ENCODE peak calls at places on chromosomes 7 and 10, in five cellular contexts. P, J, L, W and V are unnamed samples.

GRCh38 chr7:155375337-155376277 is 77.9 kb downstream of the INSIG1 start:
- DNase-seq in P (no peak), J (no peak), L (no peak), W (no peak), V (no peak)

GRCh38 chr7:73329861-73330581 is 2.1 kb downstream of the FKBP6 start:
- DNase-seq in P (peak; percentile 36), J (no peak), L (no peak), W (no peak), V (no peak)

GRCh38 chr10:3264178-3264867 is 91.7 kb upstream of the PITRM1 start:
- DNase-seq in P (no peak), J (no peak), L (no peak), W (no peak), V (no peak)

GRCh38 chr7:114413741-114414140 is 874 bp upstream of the FOXP2 start:
- DNase-seq in P (no peak), J (no peak), L (no peak), W (no peak), V (no peak)

GRCh38 chr10:21265622-21266021 is 259.9 kb downstream of the SKIDA1 start:
- DNase-seq in P (peak; percentile 79), J (no peak), L (no peak), W (no peak), V (no peak)

GRCh38 chr7:133771778-133772421 is 355.2 kb upstream of the LRGUK start:
- DNase-seq in P (no peak), J (no peak), L (no peak), W (no peak), V (no peak)

GRCh38 chr7:145036592-145037386 is 200.9 kb upstream of the TPK1 start:
- DNase-seq in P (peak; percentile 69), J (no peak), L (no peak), W (peak; percentile 7), V (no peak)

GRCh38 chr10:68895041-68895440 is 6.1 kb upstream of the DDX50 start:
- DNase-seq in P (no peak), J (no peak), L (no peak), W (no peak), V (no peak)

GRCh38 chr10:87863102-87863943 is at the start of the genes KLLN and PTEN:
- DNase-seq in P (peak; percentile 93), J (peak; percentile 53), L (peak; percentile 76), W (peak; percentile 91), V (peak; percentile 84)

GRCh38 chr10:33273295-33274002 is 61.0 kb downstream of the NRP1 start:
- DNase-seq in P (peak; percentile 98), J (peak; percentile 97), L (no peak), W (peak; percentile 95), V (peak; percentile 99)

GRCh38 chr10:593901-594457 is 95.5 kb downstream of the DIP2C start:
- DNase-seq in P (peak; percentile 64), J (no peak), L (no peak), W (no peak), V (no peak)

GRCh38 chr10:11824376-11824775 is 1.2 kb downstream of the PROSER2 start:
- DNase-seq in P (peak; percentile 39), J (no peak), L (no peak), W (no peak), V (no peak)

DNA sequence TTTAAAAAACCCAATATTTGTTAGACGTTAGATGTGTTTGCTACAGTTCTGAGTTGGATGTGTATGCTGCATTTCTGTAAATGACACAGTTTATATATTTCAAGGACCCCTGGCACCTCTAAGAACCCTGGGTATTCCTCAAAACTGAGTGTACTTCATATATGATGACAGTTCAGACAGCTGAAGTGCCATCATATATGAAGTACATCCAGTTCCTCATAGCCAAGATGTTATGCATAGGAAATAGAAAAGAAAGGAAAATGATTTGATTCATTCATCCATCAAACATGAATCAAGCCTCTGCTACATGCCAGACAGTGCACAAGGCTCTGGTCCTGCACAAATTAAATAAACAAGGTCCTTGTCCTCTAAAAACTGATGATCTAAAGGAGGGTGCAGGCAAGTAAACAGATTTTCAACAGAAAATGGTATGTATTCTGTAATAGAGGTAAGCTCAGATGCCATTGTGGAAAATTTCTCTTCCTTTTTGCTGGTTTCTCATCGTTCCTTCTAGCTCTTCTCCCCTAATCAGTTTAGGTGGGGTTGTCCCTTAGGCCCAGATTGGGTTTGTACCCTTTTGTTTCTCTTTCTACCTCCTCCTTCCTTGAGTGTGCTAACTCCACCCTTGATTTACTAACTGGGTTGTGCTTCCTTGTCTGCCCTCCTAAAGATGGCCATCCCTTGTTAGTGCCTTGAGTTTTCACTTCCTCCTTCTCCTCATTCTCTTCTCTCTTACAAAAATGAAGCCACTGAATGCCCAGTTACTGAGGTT is 25.3 kb upstream of the SMIM30 start:
- DNase-seq in P (no peak), J (no peak), L (no peak), W (no peak), V (no peak)
- H3K4me3 ChIP-seq in P (no peak overlapping the region), J (no peak overlapping the region), L (no peak overlapping the region), W (no peak overlapping the region), V (no peak overlapping the region)

GRCh38 chr10:78551184-78552005 is 517.4 kb upstream of the ZMIZ1 start:
- DNase-seq in P (no peak), J (no peak), L (no peak), W (no peak), V (no peak)
- H3K4me3 ChIP-seq in P (no peak overlapping the region), J (no peak overlapping the region), L (no peak overlapping the region), W (no peak overlapping the region), V (no peak overlapping the region)

GRCh38 chr7:45573199-45573598 is 969 bp upstream of the ADCY1 start:
- DNase-seq in P (no peak), J (no peak), L (no peak), W (no peak), V (no peak)
- H3K4me3 ChIP-seq in P (no peak overlapping the region), J (no peak overlapping the region), L (no peak overlapping the region), W (no peak overlapping the region), V (no peak overlapping the region)

DNA sequence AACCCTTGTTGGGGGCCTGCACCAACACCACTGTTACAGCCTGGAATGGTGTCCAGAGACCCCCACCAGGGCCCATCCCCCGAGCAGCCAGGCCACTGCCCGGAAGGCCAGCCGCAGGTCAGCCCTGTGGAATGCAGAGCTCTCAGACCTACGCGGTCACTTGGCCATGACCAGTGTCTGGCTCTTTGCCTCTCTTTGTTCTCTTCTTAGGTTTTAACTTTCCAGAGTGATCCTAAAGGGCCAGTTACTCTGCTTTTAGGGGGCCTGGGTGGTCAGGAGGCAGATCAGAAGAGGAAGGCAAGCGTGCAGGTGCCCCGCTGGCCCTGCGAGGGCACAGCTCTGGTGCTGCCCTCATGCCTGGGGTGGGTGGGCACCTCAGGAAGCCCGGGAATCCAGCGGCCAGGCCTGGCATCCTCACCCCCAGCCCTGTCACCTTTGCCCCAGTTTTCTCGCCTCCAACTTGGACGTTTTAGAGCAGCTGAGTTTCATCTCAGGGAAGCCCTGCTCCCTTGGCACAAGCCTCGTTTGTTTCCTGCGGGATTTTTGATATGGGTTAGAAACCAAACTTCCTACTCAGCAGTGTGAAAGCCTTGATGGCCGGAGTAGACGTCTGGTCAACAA is 62.5 kb upstream of the CHST15 start:
- DNase-seq in P (no peak), J (no peak), L (no peak), W (peak; percentile 79), V (no peak)
- H3K4me3 ChIP-seq in P (no peak overlapping the region), J (no peak overlapping the region), L (no peak overlapping the region), W (no peak overlapping the region), V (no peak overlapping the region)

GRCh38 chr7:151008143-151008510 is 16.2 kb downstream of the ATG9B start:
- DNase-seq in P (no peak), J (no peak), L (no peak), W (no peak), V (no peak)
- H3K4me3 ChIP-seq in P (no peak overlapping the region), J (no peak overlapping the region), L (no peak overlapping the region), W (no peak overlapping the region), V (no peak overlapping the region)

DNA sequence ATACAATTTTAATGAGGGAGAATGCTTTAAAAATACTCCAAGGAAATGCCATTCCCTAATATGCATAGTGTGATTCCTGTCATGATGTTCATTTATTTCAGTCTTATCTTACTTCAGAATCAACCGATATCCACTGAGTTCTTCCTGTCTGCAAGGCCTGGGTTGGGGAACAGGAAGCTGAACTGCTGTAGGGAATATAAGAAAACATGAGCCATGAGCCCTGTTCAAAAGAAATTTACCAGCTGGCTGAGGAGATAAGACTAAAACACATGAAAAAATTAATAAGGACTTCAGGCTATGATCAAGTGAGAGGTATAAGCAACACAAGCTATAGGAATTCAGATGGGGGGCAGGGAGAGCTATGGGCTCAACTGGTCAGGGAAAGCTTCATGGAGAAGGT is 184.7 kb downstream of the PLPP4 start:
- DNase-seq in P (no peak), J (no peak), L (no peak), W (no peak), V (no peak)
- H3K4me3 ChIP-seq in P (no peak overlapping the region), J (no peak overlapping the region), L (no peak overlapping the region), W (no peak overlapping the region), V (no peak overlapping the region)